ENCODE peak calls at places on chromosomes 6 and 20, in eight cellular contexts. One of them, this sample, is unnamed.
A peak's percentile ranks its signal among the peaks of the same experiment; 100 is the strongest.

GRCh38 chr6:22020299-22020998 is 276.4 kb downstream of the PRL start:
- DNase-seq in stimulated activated CD8-positive, alpha-beta memory T cell treated with anti-CD3 and anti-CD28 coated beads, Interleukin-4, amount 100 ng/mL, for 24 hours: no peak
- DNase-seq in GM12892: no peak
- DNase-seq in AG10803: no peak
- DNase-seq in CD4-positive, alpha-beta memory T cell: no peak
- DNase-seq in H4: no peak
- DNase-seq in activated gamma-delta T cell treated with Interleukin-2 at 50 U/mL for 16 hours: no peak
- DNase-seq in pancreas: no peak
- DNase-seq in this sample: no peak

GRCh38 chr6:4224082-4224978 is 89.0 kb upstream of the ECI2 start:
- DNase-seq in activated gamma-delta T cell treated with Interleukin-2 at 50 U/mL for 16 hours: no peak
- DNase-seq in AG10803: peak; percentile 12
- DNase-seq in CD4-positive, alpha-beta memory T cell: no peak
- DNase-seq in pancreas: no peak
- DNase-seq in H4: no peak
- DNase-seq in stimulated activated CD8-positive, alpha-beta memory T cell treated with anti-CD3 and anti-CD28 coated beads, Interleukin-4, amount 100 ng/mL, for 24 hours: no peak
- DNase-seq in GM12892: no peak
- DNase-seq in this sample: no peak

GRCh38 chr6:127971945-127972391 is 71.1 kb upstream of the THEMIS start:
- DNase-seq in CD4-positive, alpha-beta memory T cell: peak; percentile 81
- DNase-seq in H4: peak; percentile 55
- DNase-seq in pancreas: no peak
- DNase-seq in activated gamma-delta T cell treated with Interleukin-2 at 50 U/mL for 16 hours: peak; percentile 40
- DNase-seq in AG10803: peak; percentile 72
- DNase-seq in stimulated activated CD8-positive, alpha-beta memory T cell treated with anti-CD3 and anti-CD28 coated beads, Interleukin-4, amount 100 ng/mL, for 24 hours: no peak
- DNase-seq in GM12892: no peak
- DNase-seq in this sample: peak; percentile 16

GRCh38 chr6:40923326-40923725 is 115.7 kb downstream of the UNC5CL start:
- DNase-seq in GM12892: no peak
- DNase-seq in pancreas: no peak
- DNase-seq in activated gamma-delta T cell treated with Interleukin-2 at 50 U/mL for 16 hours: no peak
- DNase-seq in AG10803: no peak
- DNase-seq in H4: no peak
- DNase-seq in stimulated activated CD8-positive, alpha-beta memory T cell treated with anti-CD3 and anti-CD28 coated beads, Interleukin-4, amount 100 ng/mL, for 24 hours: no peak
- DNase-seq in CD4-positive, alpha-beta memory T cell: no peak
- DNase-seq in this sample: no peak

GRCh38 chr6:26089272-26089671 is 2.0 kb downstream of the HFE start:
- DNase-seq in pancreas: no peak
- DNase-seq in CD4-positive, alpha-beta memory T cell: no peak
- DNase-seq in AG10803: no peak
- DNase-seq in GM12892: no peak
- DNase-seq in stimulated activated CD8-positive, alpha-beta memory T cell treated with anti-CD3 and anti-CD28 coated beads, Interleukin-4, amount 100 ng/mL, for 24 hours: no peak
- DNase-seq in activated gamma-delta T cell treated with Interleukin-2 at 50 U/mL for 16 hours: no peak
- DNase-seq in H4: no peak
- DNase-seq in this sample: peak; percentile 21

GRCh38 chr6:85458782-85459181 is 8.9 kb downstream of the NT5E start:
- DNase-seq in pancreas: no peak
- DNase-seq in CD4-positive, alpha-beta memory T cell: no peak
- DNase-seq in H4: no peak
- DNase-seq in activated gamma-delta T cell treated with Interleukin-2 at 50 U/mL for 16 hours: no peak
- DNase-seq in GM12892: no peak
- DNase-seq in AG10803: peak; percentile 49
- DNase-seq in stimulated activated CD8-positive, alpha-beta memory T cell treated with anti-CD3 and anti-CD28 coated beads, Interleukin-4, amount 100 ng/mL, for 24 hours: no peak
- DNase-seq in this sample: no peak

GRCh38 chr6:69090132-69090531 is 455.1 kb downstream of the ADGRB3 start:
- DNase-seq in activated gamma-delta T cell treated with Interleukin-2 at 50 U/mL for 16 hours: no peak
- DNase-seq in H4: peak; percentile 8
- DNase-seq in AG10803: peak; percentile 75
- DNase-seq in GM12892: no peak
- DNase-seq in pancreas: no peak
- DNase-seq in stimulated activated CD8-positive, alpha-beta memory T cell treated with anti-CD3 and anti-CD28 coated beads, Interleukin-4, amount 100 ng/mL, for 24 hours: no peak
- DNase-seq in CD4-positive, alpha-beta memory T cell: no peak
- DNase-seq in this sample: no peak

GRCh38 chr6:138529510-138529909 is 30.2 kb upstream of the NHSL1 start:
- DNase-seq in H4: no peak
- DNase-seq in pancreas: no peak
- DNase-seq in AG10803: no peak
- DNase-seq in activated gamma-delta T cell treated with Interleukin-2 at 50 U/mL for 16 hours: no peak
- DNase-seq in CD4-positive, alpha-beta memory T cell: no peak
- DNase-seq in stimulated activated CD8-positive, alpha-beta memory T cell treated with anti-CD3 and anti-CD28 coated beads, Interleukin-4, amount 100 ng/mL, for 24 hours: no peak
- DNase-seq in GM12892: no peak
- DNase-seq in this sample: no peak

GRCh38 chr6:79070206-79070825 is 7.7 kb downstream of the PHIP start:
- DNase-seq in CD4-positive, alpha-beta memory T cell: no peak
- DNase-seq in activated gamma-delta T cell treated with Interleukin-2 at 50 U/mL for 16 hours: no peak
- DNase-seq in pancreas: no peak
- DNase-seq in GM12892: no peak
- DNase-seq in stimulated activated CD8-positive, alpha-beta memory T cell treated with anti-CD3 and anti-CD28 coated beads, Interleukin-4, amount 100 ng/mL, for 24 hours: no peak
- DNase-seq in H4: no peak
- DNase-seq in AG10803: no peak
- DNase-seq in this sample: no peak

GRCh38 chr6:2763876-2764540 is 1.2 kb upstream of the WRNIP1 start:
- DNase-seq in AG10803: no peak
- DNase-seq in activated gamma-delta T cell treated with Interleukin-2 at 50 U/mL for 16 hours: no peak
- DNase-seq in CD4-positive, alpha-beta memory T cell: peak; percentile 10
- DNase-seq in pancreas: no peak
- DNase-seq in stimulated activated CD8-positive, alpha-beta memory T cell treated with anti-CD3 and anti-CD28 coated beads, Interleukin-4, amount 100 ng/mL, for 24 hours: no peak
- DNase-seq in GM12892: no peak
- DNase-seq in H4: no peak
- DNase-seq in this sample: no peak

GRCh38 chr20:53837126-53837826 is 233.1 kb downstream of the BCAS1 start:
- DNase-seq in H4: no peak
- DNase-seq in AG10803: no peak
- DNase-seq in CD4-positive, alpha-beta memory T cell: no peak
- DNase-seq in stimulated activated CD8-positive, alpha-beta memory T cell treated with anti-CD3 and anti-CD28 coated beads, Interleukin-4, amount 100 ng/mL, for 24 hours: no peak
- DNase-seq in GM12892: no peak
- DNase-seq in pancreas: no peak
- DNase-seq in activated gamma-delta T cell treated with Interleukin-2 at 50 U/mL for 16 hours: no peak
- DNase-seq in this sample: no peak

GRCh38 chr6:110364364-110364763 is 6.2 kb upstream of the METTL24 start:
- DNase-seq in activated gamma-delta T cell treated with Interleukin-2 at 50 U/mL for 16 hours: no peak
- DNase-seq in stimulated activated CD8-positive, alpha-beta memory T cell treated with anti-CD3 and anti-CD28 coated beads, Interleukin-4, amount 100 ng/mL, for 24 hours: no peak
- DNase-seq in CD4-positive, alpha-beta memory T cell: no peak
- DNase-seq in AG10803: no peak
- DNase-seq in GM12892: no peak
- DNase-seq in H4: no peak
- DNase-seq in pancreas: no peak
- DNase-seq in this sample: no peak

GRCh38 chr20:39474829-39475228 is 512.7 kb downstream of the DHX35 start:
- DNase-seq in activated gamma-delta T cell treated with Interleukin-2 at 50 U/mL for 16 hours: no peak
- DNase-seq in CD4-positive, alpha-beta memory T cell: no peak
- DNase-seq in H4: no peak
- DNase-seq in stimulated activated CD8-positive, alpha-beta memory T cell treated with anti-CD3 and anti-CD28 coated beads, Interleukin-4, amount 100 ng/mL, for 24 hours: no peak
- DNase-seq in pancreas: no peak
- DNase-seq in AG10803: no peak
- DNase-seq in GM12892: no peak
- DNase-seq in this sample: no peak

GRCh38 chr20:48338717-48339116 is 489.1 kb downstream of the PREX1 start:
- DNase-seq in GM12892: no peak
- DNase-seq in CD4-positive, alpha-beta memory T cell: no peak
- DNase-seq in H4: no peak
- DNase-seq in activated gamma-delta T cell treated with Interleukin-2 at 50 U/mL for 16 hours: no peak
- DNase-seq in pancreas: no peak
- DNase-seq in stimulated activated CD8-positive, alpha-beta memory T cell treated with anti-CD3 and anti-CD28 coated beads, Interleukin-4, amount 100 ng/mL, for 24 hours: no peak
- DNase-seq in AG10803: peak; percentile 79
- DNase-seq in this sample: no peak

GRCh38 chr20:45592574-45593189 is 13.6 kb upstream of the WFDC8 start:
- DNase-seq in H4: peak; percentile 73
- DNase-seq in AG10803: peak; percentile 30
- DNase-seq in GM12892: no peak
- DNase-seq in stimulated activated CD8-positive, alpha-beta memory T cell treated with anti-CD3 and anti-CD28 coated beads, Interleukin-4, amount 100 ng/mL, for 24 hours: no peak
- DNase-seq in activated gamma-delta T cell treated with Interleukin-2 at 50 U/mL for 16 hours: peak; percentile 6
- DNase-seq in CD4-positive, alpha-beta memory T cell: peak; percentile 21
- DNase-seq in pancreas: no peak
- DNase-seq in this sample: peak; percentile 18

This sample was measured in AG20443.